ENCODE peak calls at places on chromosomes 13 and 19, in nine cellular contexts. B, N, J, G, P, E, U, A and Q are unnamed samples.

GRCh38 chr19:39297931-39298634 is 1.9 kb downstream of the IFNL1 start:
- DNase-seq in U (no peak), N (no peak), A (no peak), P (no peak), J (peak), G (no peak), E (no peak), B (no peak), Q (no peak)

GRCh38 chr19:46211201-46211881 is 18.2 kb upstream of the IGFL1 start:
- DNase-seq in N (no peak), J (no peak), U (peak), B (peak), G (peak), E (peak), P (no peak), A (peak), Q (no peak)

GRCh38 chr19:36032251-36033104 is at the start of gene CLIP3:
- DNase-seq in B (no peak), G (peak), A (peak), U (peak), N (no peak), J (no peak), E (peak), P (peak), Q (no peak)

GRCh38 chr19:11321206-11322126 is 18.0 kb downstream of the RAB3D start:
- DNase-seq in G (no peak), A (no peak), N (no peak), E (no peak), U (peak), J (no peak), B (no peak), P (no peak), Q (no peak)

GRCh38 chr19:48991823-48992570 is 1.1 kb downstream of the GYS1 start:
- DNase-seq in U (peak), A (peak), G (peak), B (peak), E (peak), J (no peak), N (no peak), P (no peak), Q (peak)

GRCh38 chr19:50896591-50897190 is 14.5 kb downstream of the KLK4 start:
- DNase-seq in B (peak), N (peak), J (no peak), E (peak), G (peak), P (no peak), U (no peak), A (no peak), Q (no peak)

GRCh38 chr13:111095031-111095840 is 19.9 kb upstream of the ARHGEF7 start:
- DNase-seq in E (no peak), B (no peak), P (no peak), N (no peak), G (no peak), A (peak), J (no peak), U (no peak), Q (no peak)

GRCh38 chr13:59643906-59644626 is 519.7 kb downstream of the DIAPH3 start:
- DNase-seq in N (no peak), A (no peak), G (no peak), J (no peak), U (peak), P (no peak), E (no peak), B (no peak), Q (no peak)

GRCh38 chr13:113747291-113747833 is 11.7 kb upstream of the TMEM255B start:
- DNase-seq in G (no peak), N (no peak), P (peak), U (no peak), J (peak), B (no peak), E (no peak), A (no peak), Q (no peak)

GRCh38 chr13:21435710-21436151 is 23.4 kb downstream of the ZDHHC20 start:
- DNase-seq in N (peak), P (no peak), A (no peak), J (peak), U (peak), G (peak), B (peak), E (peak), Q (peak)

GRCh38 chr19:41956621-41957020 is 2.5 kb downstream of the RABAC1 start:
- DNase-seq in E (no peak), G (no peak), P (no peak), A (peak), B (no peak), U (no peak), N (no peak), J (peak), Q (no peak)

GRCh38 chr19:18153555-18154134 is 682 bp downstream of the PIK3R2 start:
- DNase-seq in B (no peak), U (no peak), A (peak), N (no peak), E (no peak), G (no peak), J (no peak), P (peak), Q (no peak)

GRCh38 chr19:13417054-13417453 is 89.2 kb downstream of the CACNA1A start:
- DNase-seq in B (no peak), E (no peak), G (no peak), P (no peak), J (no peak), N (no peak), A (no peak), U (no peak), Q (no peak)

GRCh38 chr13:37131092-37131491 is 25.6 kb upstream of the CSNK1A1L start:
- DNase-seq in N (no peak), E (no peak), U (no peak), G (no peak), P (no peak), J (no peak), B (no peak), A (no peak), Q (no peak)